ENCODE peak calls at places on chromosome 1, in ten cellular contexts. One of them, this sample, is unnamed.

GRCh38 chr1:209926045-209926444 is 12.0 kb upstream of the SYT14 start:
- DNase-seq in heart right ventricle: no peak
- DNase-seq in NB4: no peak
- DNase-seq in bronchial epithelial cell: peak
- DNase-seq in IMR-90: peak
- DNase-seq in AG10803: peak
- DNase-seq in SK-N-SH: peak
- DNase-seq in foreskin fibroblast: peak
- DNase-seq in lower lobe of right lung: no peak
- DNase-seq in cardiac muscle cell: no peak
- DNase-seq in this sample: no peak

GRCh38 chr1:148372731-148373130 is 110.4 kb downstream of the PPIAL4G start:
- DNase-seq in bronchial epithelial cell: peak
- DNase-seq in lower lobe of right lung: no peak
- DNase-seq in cardiac muscle cell: no peak
- DNase-seq in heart right ventricle: no peak
- DNase-seq in AG10803: peak
- DNase-seq in NB4: peak
- DNase-seq in IMR-90: peak
- DNase-seq in foreskin fibroblast: peak
- DNase-seq in SK-N-SH: no peak
- DNase-seq in this sample: no peak

GRCh38 chr1:226403522-226404034 is 4.3 kb downstream of the PARP1 start:
- DNase-seq in SK-N-SH: peak
- DNase-seq in foreskin fibroblast: peak
- DNase-seq in AG10803: peak
- DNase-seq in lower lobe of right lung: no peak
- DNase-seq in NB4: peak
- DNase-seq in bronchial epithelial cell: peak
- DNase-seq in IMR-90: peak
- DNase-seq in heart right ventricle: no peak
- DNase-seq in cardiac muscle cell: no peak
- DNase-seq in this sample: no peak

GRCh38 chr1:214493126-214493796 is 58.1 kb downstream of the PTPN14 start:
- DNase-seq in lower lobe of right lung: no peak
- DNase-seq in heart right ventricle: no peak
- DNase-seq in foreskin fibroblast: peak
- DNase-seq in NB4: no peak
- DNase-seq in cardiac muscle cell: no peak
- DNase-seq in AG10803: peak
- DNase-seq in IMR-90: peak
- DNase-seq in bronchial epithelial cell: no peak
- DNase-seq in SK-N-SH: no peak
- DNase-seq in this sample: no peak

GRCh38 chr1:66182551-66183178 is 351.3 kb upstream of the SGIP1 start:
- DNase-seq in NB4: no peak
- DNase-seq in foreskin fibroblast: peak
- DNase-seq in cardiac muscle cell: no peak
- DNase-seq in bronchial epithelial cell: peak
- DNase-seq in heart right ventricle: no peak
- DNase-seq in lower lobe of right lung: no peak
- DNase-seq in AG10803: peak
- DNase-seq in IMR-90: peak
- DNase-seq in SK-N-SH: peak
- DNase-seq in this sample: no peak

GRCh38 chr1:99766378-99766800 is at the start of gene FRRS1:
- DNase-seq in heart right ventricle: peak
- DNase-seq in lower lobe of right lung: peak
- DNase-seq in bronchial epithelial cell: peak
- DNase-seq in foreskin fibroblast: peak
- DNase-seq in SK-N-SH: peak
- DNase-seq in cardiac muscle cell: peak
- DNase-seq in AG10803: peak
- DNase-seq in NB4: peak
- DNase-seq in IMR-90: peak
- DNase-seq in this sample: peak

GRCh38 chr1:90133133-90133532 is 138.2 kb downstream of the ZNF326 start:
- DNase-seq in IMR-90: peak
- DNase-seq in SK-N-SH: peak
- DNase-seq in NB4: peak
- DNase-seq in cardiac muscle cell: peak
- DNase-seq in heart right ventricle: no peak
- DNase-seq in AG10803: peak
- DNase-seq in foreskin fibroblast: no peak
- DNase-seq in lower lobe of right lung: no peak
- DNase-seq in bronchial epithelial cell: peak
- DNase-seq in this sample: peak

GRCh38 chr1:57897581-57897980 is 473.7 kb upstream of the DAB1 start:
- DNase-seq in cardiac muscle cell: no peak
- DNase-seq in SK-N-SH: no peak
- DNase-seq in NB4: no peak
- DNase-seq in foreskin fibroblast: no peak
- DNase-seq in heart right ventricle: no peak
- DNase-seq in IMR-90: no peak
- DNase-seq in AG10803: no peak
- DNase-seq in bronchial epithelial cell: no peak
- DNase-seq in lower lobe of right lung: no peak
- DNase-seq in this sample: no peak

GRCh38 chr1:7474143-7474490 is 297.0 kb upstream of the VAMP3 start:
- DNase-seq in lower lobe of right lung: no peak
- DNase-seq in cardiac muscle cell: no peak
- DNase-seq in heart right ventricle: no peak
- DNase-seq in AG10803: no peak
- DNase-seq in bronchial epithelial cell: no peak
- DNase-seq in NB4: no peak
- DNase-seq in SK-N-SH: no peak
- DNase-seq in IMR-90: no peak
- DNase-seq in foreskin fibroblast: no peak
- DNase-seq in this sample: no peak

GRCh38 chr1:7476402-7476801 is 294.7 kb upstream of the VAMP3 start:
- DNase-seq in heart right ventricle: no peak
- DNase-seq in cardiac muscle cell: no peak
- DNase-seq in IMR-90: no peak
- DNase-seq in NB4: no peak
- DNase-seq in SK-N-SH: no peak
- DNase-seq in foreskin fibroblast: no peak
- DNase-seq in AG10803: no peak
- DNase-seq in bronchial epithelial cell: no peak
- DNase-seq in lower lobe of right lung: no peak
- DNase-seq in this sample: no peak

GRCh38 chr1:7476861-7477534 is 294.1 kb upstream of the VAMP3 start:
- DNase-seq in IMR-90: no peak
- DNase-seq in cardiac muscle cell: no peak
- DNase-seq in AG10803: peak
- DNase-seq in heart right ventricle: no peak
- DNase-seq in foreskin fibroblast: no peak
- DNase-seq in lower lobe of right lung: no peak
- DNase-seq in SK-N-SH: peak
- DNase-seq in bronchial epithelial cell: no peak
- DNase-seq in NB4: no peak
- DNase-seq in this sample: no peak

GRCh38 chr1:7474786-7475502 is 296.2 kb upstream of the VAMP3 start:
- DNase-seq in IMR-90: no peak
- DNase-seq in lower lobe of right lung: no peak
- DNase-seq in heart right ventricle: no peak
- DNase-seq in foreskin fibroblast: no peak
- DNase-seq in bronchial epithelial cell: no peak
- DNase-seq in AG10803: no peak
- DNase-seq in cardiac muscle cell: no peak
- DNase-seq in NB4: no peak
- DNase-seq in SK-N-SH: no peak
- DNase-seq in this sample: no peak

GRCh38 chr1:7475691-7476090 is 295.4 kb upstream of the VAMP3 start:
- DNase-seq in heart right ventricle: no peak
- DNase-seq in SK-N-SH: no peak
- DNase-seq in bronchial epithelial cell: no peak
- DNase-seq in cardiac muscle cell: no peak
- DNase-seq in AG10803: no peak
- DNase-seq in lower lobe of right lung: no peak
- DNase-seq in IMR-90: no peak
- DNase-seq in NB4: no peak
- DNase-seq in foreskin fibroblast: no peak
- DNase-seq in this sample: no peak
- TF ChIP-seq CTCF in heart right ventricle: no peak
- TF ChIP-seq CTCF in SK-N-SH: no peak
- TF ChIP-seq CTCF in bronchial epithelial cell: no peak
- TF ChIP-seq CTCF in cardiac muscle cell: no peak
- TF ChIP-seq CTCF in AG10803: no peak
- TF ChIP-seq CTCF in lower lobe of right lung: no peak
- TF ChIP-seq CTCF in IMR-90: no peak
- TF ChIP-seq CTCF in NB4: no peak
- TF ChIP-seq CTCF in foreskin fibroblast: no peak
- TF ChIP-seq CTCF in this sample: no peak

GRCh38 chr1:20160034-20160433 is 20.9 kb downstream of the PLA2G2F start:
- DNase-seq in heart right ventricle: no peak
- DNase-seq in bronchial epithelial cell: no peak
- DNase-seq in IMR-90: no peak
- DNase-seq in foreskin fibroblast: no peak
- DNase-seq in lower lobe of right lung: no peak
- DNase-seq in SK-N-SH: no peak
- DNase-seq in AG10803: no peak
- DNase-seq in NB4: peak
- DNase-seq in cardiac muscle cell: no peak
- DNase-seq in this sample: no peak

GRCh38 chr1:20153000-20153418 is 13.9 kb downstream of the PLA2G2F start:
- DNase-seq in lower lobe of right lung: peak
- DNase-seq in foreskin fibroblast: no peak
- DNase-seq in NB4: peak
- DNase-seq in SK-N-SH: peak
- DNase-seq in cardiac muscle cell: no peak
- DNase-seq in IMR-90: no peak
- DNase-seq in AG10803: peak
- DNase-seq in heart right ventricle: peak
- DNase-seq in bronchial epithelial cell: no peak
- DNase-seq in this sample: no peak

GRCh38 chr1:20152599-20152930 is 13.4 kb downstream of the PLA2G2F start:
- DNase-seq in foreskin fibroblast: no peak
- DNase-seq in heart right ventricle: no peak
- DNase-seq in SK-N-SH: no peak
- DNase-seq in lower lobe of right lung: no peak
- DNase-seq in NB4: no peak
- DNase-seq in AG10803: no peak
- DNase-seq in IMR-90: no peak
- DNase-seq in bronchial epithelial cell: no peak
- DNase-seq in cardiac muscle cell: no peak
- DNase-seq in this sample: no peak

GRCh38 chr1:20154306-20154831 is 15.2 kb downstream of the PLA2G2F start:
- DNase-seq in SK-N-SH: no peak
- DNase-seq in AG10803: no peak
- DNase-seq in heart right ventricle: no peak
- DNase-seq in lower lobe of right lung: no peak
- DNase-seq in NB4: no peak
- DNase-seq in foreskin fibroblast: no peak
- DNase-seq in bronchial epithelial cell: no peak
- DNase-seq in IMR-90: no peak
- DNase-seq in cardiac muscle cell: no peak
- DNase-seq in this sample: no peak

DNA sequence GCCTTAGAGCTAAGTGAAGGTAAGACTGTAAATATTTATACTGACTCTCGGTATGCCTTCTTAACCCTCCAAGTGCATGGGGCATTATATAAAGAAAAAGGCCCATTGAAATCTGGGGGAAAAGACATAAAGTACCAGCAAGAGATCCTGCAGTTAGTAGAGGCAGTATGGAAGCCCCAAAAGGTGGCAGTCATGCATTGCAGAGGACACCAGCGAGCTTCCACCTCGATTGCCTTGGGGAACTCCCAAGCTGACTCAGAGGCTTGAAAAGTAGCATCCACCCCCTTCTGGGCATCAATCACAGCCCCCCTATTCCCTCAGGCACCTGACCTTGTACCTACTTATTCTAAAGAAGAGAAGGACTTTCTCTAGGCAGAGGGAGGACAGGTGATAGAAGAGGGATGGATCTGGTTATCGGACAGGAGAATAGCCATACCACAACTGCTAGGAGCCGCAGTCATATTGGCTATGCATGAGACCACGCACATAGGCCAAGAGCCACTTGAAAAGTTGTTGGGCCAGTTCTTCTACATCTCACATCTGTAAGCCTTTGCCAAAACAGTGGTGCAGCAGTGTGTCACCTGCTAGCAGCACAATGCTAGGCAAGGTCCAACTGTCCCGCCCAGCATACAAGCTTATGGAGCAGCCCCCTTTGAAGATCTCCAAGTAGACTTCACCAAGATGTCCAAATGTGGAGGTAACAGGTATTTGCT is 19.4 kb downstream of the PLA2G2F start:
- DNase-seq in NB4: no peak
- DNase-seq in heart right ventricle: no peak
- DNase-seq in bronchial epithelial cell: peak
- DNase-seq in SK-N-SH: no peak
- DNase-seq in lower lobe of right lung: no peak
- DNase-seq in foreskin fibroblast: no peak
- DNase-seq in IMR-90: no peak
- DNase-seq in cardiac muscle cell: no peak
- DNase-seq in AG10803: no peak
- DNase-seq in this sample: no peak
- TF ChIP-seq CTCF in NB4: no peak
- TF ChIP-seq CTCF in heart right ventricle: no peak
- TF ChIP-seq CTCF in bronchial epithelial cell: no peak
- TF ChIP-seq CTCF in SK-N-SH: no peak
- TF ChIP-seq CTCF in lower lobe of right lung: no peak
- TF ChIP-seq CTCF in foreskin fibroblast: no peak
- TF ChIP-seq CTCF in IMR-90: no peak
- TF ChIP-seq CTCF in cardiac muscle cell: no peak
- TF ChIP-seq CTCF in AG10803: no peak
- TF ChIP-seq CTCF in this sample: no peak

DNA sequence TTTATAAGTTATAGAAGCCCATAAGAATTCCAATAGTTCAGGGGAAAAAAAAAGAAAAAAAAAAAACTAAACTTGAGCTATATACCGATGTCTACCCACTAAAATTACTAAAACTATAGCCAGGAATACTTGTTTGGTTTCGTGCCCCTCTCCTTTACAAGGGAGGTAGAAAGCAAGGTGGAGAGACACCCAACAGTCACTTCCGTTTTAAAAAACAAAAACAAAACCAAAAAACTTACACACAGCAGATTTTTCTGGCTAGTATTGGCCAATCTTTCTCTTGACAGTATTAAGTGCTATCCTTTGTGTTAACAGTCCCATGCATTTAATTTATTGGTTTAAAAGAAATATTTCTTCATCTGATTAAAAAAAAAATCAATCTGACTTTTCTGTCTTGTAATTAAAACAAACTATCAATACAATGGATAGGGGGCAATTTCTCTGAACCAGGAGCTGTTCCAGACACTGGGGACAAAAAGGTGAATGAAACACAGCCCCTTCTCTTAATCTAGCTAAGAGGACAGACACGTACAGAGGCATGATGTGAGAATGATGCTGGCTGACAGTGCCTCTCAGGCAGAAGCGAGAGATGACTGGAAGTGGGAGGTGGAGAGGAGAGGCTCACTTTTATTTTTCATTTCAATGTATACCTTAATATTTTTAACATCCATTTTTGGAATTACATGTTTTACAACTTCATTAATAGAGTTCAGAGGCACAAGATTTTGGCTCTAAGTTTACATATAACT is 214.8 kb downstream of the RERE start:
- DNase-seq in NB4: no peak
- DNase-seq in bronchial epithelial cell: no peak
- DNase-seq in SK-N-SH: no peak
- DNase-seq in foreskin fibroblast: no peak
- DNase-seq in heart right ventricle: no peak
- DNase-seq in cardiac muscle cell: no peak
- DNase-seq in IMR-90: no peak
- DNase-seq in AG10803: no peak
- DNase-seq in lower lobe of right lung: no peak
- DNase-seq in this sample: no peak
- TF ChIP-seq CTCF in NB4: no peak
- TF ChIP-seq CTCF in bronchial epithelial cell: no peak
- TF ChIP-seq CTCF in SK-N-SH: no peak
- TF ChIP-seq CTCF in foreskin fibroblast: no peak
- TF ChIP-seq CTCF in heart right ventricle: no peak
- TF ChIP-seq CTCF in cardiac muscle cell: no peak
- TF ChIP-seq CTCF in IMR-90: no peak
- TF ChIP-seq CTCF in AG10803: no peak
- TF ChIP-seq CTCF in lower lobe of right lung: no peak
- TF ChIP-seq CTCF in this sample: no peak

DNA sequence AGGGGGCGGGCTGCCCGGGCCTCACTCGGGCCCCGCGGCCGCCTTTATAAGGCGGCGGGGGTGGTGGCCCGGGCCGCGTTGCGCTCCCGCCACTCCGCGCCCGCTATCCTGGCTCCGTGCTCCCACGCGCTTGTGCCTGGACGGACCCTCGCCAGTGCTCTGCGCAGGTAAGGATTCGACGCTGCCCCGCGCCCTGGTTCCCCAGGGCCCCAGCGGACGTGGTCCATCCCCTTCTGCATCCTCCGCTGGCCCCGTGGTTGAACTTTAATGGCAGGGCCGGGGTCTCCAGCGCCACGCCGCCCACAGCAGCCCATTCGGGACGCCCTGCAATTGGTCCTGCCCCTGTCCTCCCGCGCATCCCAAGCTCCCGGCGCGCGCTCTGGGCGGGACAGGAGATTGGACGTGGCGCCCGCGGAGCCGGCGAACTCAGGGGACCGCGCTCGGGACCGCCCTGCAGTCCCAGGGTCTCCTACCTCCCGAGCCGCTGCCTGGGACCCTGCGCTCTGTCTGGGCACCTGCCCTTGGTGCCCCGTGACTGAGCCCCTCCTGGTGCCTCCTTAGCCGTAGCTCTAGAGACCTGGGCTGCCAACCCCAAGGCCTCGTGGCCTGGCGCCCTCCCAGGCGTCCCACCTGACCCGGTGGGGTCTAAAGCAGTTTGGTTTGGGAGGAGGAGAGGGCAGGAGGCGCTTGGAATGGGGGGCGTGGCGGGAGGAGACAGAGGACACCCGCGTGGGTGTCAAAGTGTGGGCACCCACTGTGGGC is at the start of gene ALPL:
- DNase-seq in cardiac muscle cell: no peak
- DNase-seq in NB4: no peak
- DNase-seq in bronchial epithelial cell: no peak
- DNase-seq in lower lobe of right lung: peak
- DNase-seq in IMR-90: no peak
- DNase-seq in SK-N-SH: no peak
- DNase-seq in foreskin fibroblast: no peak
- DNase-seq in AG10803: no peak
- DNase-seq in heart right ventricle: peak
- DNase-seq in this sample: no peak
- TF ChIP-seq CTCF in cardiac muscle cell: no peak
- TF ChIP-seq CTCF in NB4: no peak
- TF ChIP-seq CTCF in bronchial epithelial cell: no peak
- TF ChIP-seq CTCF in lower lobe of right lung: no peak
- TF ChIP-seq CTCF in IMR-90: no peak
- TF ChIP-seq CTCF in SK-N-SH: no peak
- TF ChIP-seq CTCF in foreskin fibroblast: no peak
- TF ChIP-seq CTCF in AG10803: no peak
- TF ChIP-seq CTCF in heart right ventricle: no peak
- TF ChIP-seq CTCF in this sample: no peak